ENCODE peak calls at places on chromosomes 11 and 22, in five cellular contexts. G is brain microvascular endothelial cell, Y is kidney epithelial cell, J is cardiac muscle cell, R is GM12865. U is an unnamed sample.

GRCh38 chr22:37998543-37998942 is 14.2 kb upstream of the SOX10 start:
- DNase-seq in G (no peak), Y (no peak), J (peak; percentile 30), R (no peak), U (no peak)

GRCh38 chr22:37260939-37261338 is 16.9 kb upstream of the RAC2 start:
- DNase-seq in G (peak; percentile 37), Y (no peak), J (peak; percentile 79), R (peak; percentile 74), U (no peak)

GRCh38 chr11:67524480-67524808 is 1.2 kb upstream of the CABP2 start:
- DNase-seq in G (no peak), Y (no peak), J (no peak), R (no peak), U (no peak)

GRCh38 chr11:70411713-70412452 is 13.6 kb downstream of the CTTN start:
- DNase-seq in G (no peak), Y (no peak), J (no peak), R (no peak), U (no peak)

GRCh38 chr11:17762309-17762974 is 27.9 kb downstream of the KCNC1 start:
- DNase-seq in G (no peak), Y (no peak), J (no peak), R (peak; percentile 55), U (no peak)

GRCh38 chr22:17891427-17892167 is 117.3 kb upstream of the BID start:
- DNase-seq in G (no peak), Y (no peak), J (peak; percentile 67), R (peak; percentile 26), U (no peak)

GRCh38 chr11:27699242-27699925 is 871 bp downstream of the BDNF start:
- DNase-seq in G (no peak), Y (no peak), J (peak; percentile 47), R (no peak), U (no peak)

GRCh38 chr22:19514831-19515565 is 9.2 kb downstream of the CLDN5 start:
- DNase-seq in G (peak; percentile 46), Y (no peak), J (no peak), R (no peak), U (no peak)

GRCh38 chr11:109644158-109644557 is 222.2 kb downstream of the C11orf87 start:
- DNase-seq in G (no peak), Y (no peak), J (peak; percentile 83), R (no peak), U (peak; percentile 27)

GRCh38 chr22:17969732-17970131 is 54.6 kb downstream of the MICAL3 start:
- DNase-seq in G (peak; percentile 98), Y (no peak), J (peak; percentile 48), R (no peak), U (peak; percentile 86)

GRCh38 chr22:43826142-43827093 is 14.3 kb upstream of the EFCAB6 start:
- DNase-seq in G (peak; percentile 63), Y (peak; percentile 44), J (no peak), R (peak; percentile 20), U (peak; percentile 67)

GRCh38 chr22:38467904-38468760 is at the start of gene KDELR3:
- DNase-seq in G (peak; percentile 40), Y (no peak), J (peak; percentile 61), R (peak; percentile 53), U (no peak)

GRCh38 chr11:17479284-17480214 is 2.9 kb upstream of the ABCC8 start:
- DNase-seq in G (no peak), Y (no peak), J (peak; percentile 76), R (no peak), U (no peak)

GRCh38 chr22:31135706-31136105 is 4.6 kb downstream of the PLA2G3 start:
- DNase-seq in G (no peak), Y (no peak), J (no peak), R (no peak), U (no peak)

GRCh38 chr11:40722179-40722795 is 737.2 kb downstream of the LRRC4C start:
- DNase-seq in G (no peak), Y (peak; percentile 1), J (peak; percentile 33), R (peak; percentile 44), U (no peak)

GRCh38 chr11:68051191-68052136 is 12.6 kb downstream of the TCIRG1 start:
- DNase-seq in G (no peak), Y (no peak), J (no peak), R (no peak), U (no peak)

GRCh38 chr11:58968251-58968711 is 29.0 kb downstream of the GLYATL1 start:
- DNase-seq in G (no peak), Y (no peak), J (no peak), R (no peak), U (no peak)

GRCh38 chr22:26658671-26659478 is 1.5 kb downstream of the MIAT start:
- DNase-seq in G (peak; percentile 94), Y (peak; percentile 93), J (no peak), R (peak; percentile 85), U (peak; percentile 64)

GRCh38 chr11:12696911-12697581 is 22.8 kb downstream of the TEAD1 start:
- DNase-seq in G (no peak), Y (no peak), J (no peak), R (no peak), U (no peak)

GRCh38 chr22:46084943-46085830 is 65.1 kb upstream of the PPARA start:
- DNase-seq in G (no peak), Y (no peak), J (no peak), R (no peak), U (peak; percentile 67)

GRCh38 chr11:28836285-28837081 is 728.3 kb downstream of the METTL15 start:
- DNase-seq in G (peak; percentile 97), Y (peak; percentile 85), J (peak; percentile 3), R (no peak), U (peak; percentile 92)

GRCh38 chr22:22245935-22246525 is 1.4 kb downstream of the VPREB1 start:
- DNase-seq in G (no peak), Y (no peak), J (no peak), R (no peak), U (no peak)

GRCh38 chr11:112113539-112114457 is 27.1 kb downstream of the SDHD start:
- DNase-seq in G (peak; percentile 31), Y (peak; percentile 21), J (peak; percentile 76), R (peak; percentile 51), U (peak; percentile 23)

GRCh38 chr22:31162015-31162765 is 2.2 kb downstream of the RNF185 start:
- DNase-seq in G (no peak), Y (no peak), J (no peak), R (no peak), U (no peak)

GRCh38 chr11:13595166-13595565 is 73.3 kb upstream of the FAR1 start:
- DNase-seq in G (peak; percentile 36), Y (no peak), J (no peak), R (no peak), U (no peak)

GRCh38 chr11:122044086-122044485 is 71.9 kb downstream of the BLID start:
- DNase-seq in G (no peak), Y (no peak), J (no peak), R (no peak), U (no peak)

GRCh38 chr11:118528511-118528910 is 1.2 kb downstream of the TTC36 start:
- DNase-seq in G (no peak), Y (no peak), J (no peak), R (no peak), U (no peak)

GRCh38 chr11:118530683-118531596 is at the start of gene TMEM25:
- DNase-seq in G (peak; percentile 40), Y (no peak), J (peak; percentile 82), R (peak; percentile 58), U (no peak)

GRCh38 chr11:118531597-118532084 is 649 bp downstream of the TMEM25 start:
- DNase-seq in G (no peak), Y (no peak), J (no peak), R (no peak), U (no peak)

GRCh38 chr11:118529584-118530175 is 1.3 kb upstream of the TMEM25 start:
- DNase-seq in G (no peak), Y (no peak), J (no peak), R (no peak), U (no peak)

GRCh38 chr11:118530180-118530682 is 761 bp upstream of the TMEM25 start:
- DNase-seq in G (no peak), Y (no peak), J (no peak), R (no peak), U (no peak)
- H3K4me3 ChIP-seq in G (peak overlapping the region; percentile 64), Y (peak overlapping the region; percentile 75), J (peak overlapping the region; percentile 97), R (peak overlapping the region; percentile 75), U (peak overlapping the region; percentile 80)

GRCh38 chr11:128506999-128507591 is 80.3 kb downstream of the ETS1 start:
- DNase-seq in G (peak; percentile 93), Y (no peak), J (no peak), R (no peak), U (peak; percentile 81)

GRCh38 chr11:128507936-128508335 is 79.4 kb downstream of the ETS1 start:
- DNase-seq in G (no peak), Y (no peak), J (no peak), R (no peak), U (no peak)

GRCh38 chr11:128504489-128504888 is 82.9 kb downstream of the ETS1 start:
- DNase-seq in G (no peak), Y (no peak), J (no peak), R (no peak), U (no peak)

GRCh38 chr11:128505449-128506058 is 81.8 kb downstream of the ETS1 start:
- DNase-seq in G (no peak), Y (no peak), J (no peak), R (no peak), U (no peak)

DNA sequence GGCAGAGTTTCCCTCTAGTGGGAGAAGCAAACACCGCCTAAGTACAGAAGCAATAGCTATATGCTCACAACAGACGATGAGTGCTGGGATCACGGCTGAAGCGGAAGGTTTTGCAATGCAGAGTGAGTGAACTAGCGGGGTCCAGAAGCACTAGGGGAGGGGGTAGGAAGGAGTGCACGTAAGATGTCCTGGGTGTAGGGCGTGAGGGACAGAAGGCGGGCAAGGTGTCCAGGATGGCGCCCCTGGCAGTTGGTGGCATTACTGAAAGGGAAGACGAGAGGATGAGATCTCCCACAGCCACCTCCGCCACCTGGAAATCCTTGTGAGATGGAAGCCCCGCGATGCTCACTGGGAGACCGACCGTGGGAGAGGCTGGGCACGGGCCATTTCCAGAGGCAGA is 81.0 kb downstream of the ETS1 start:
- DNase-seq in G (no peak), Y (no peak), J (no peak), R (no peak), U (no peak)
- TF ChIP-seq CTCF in G (peak; percentile 39), Y (no peak), J (no peak), R (no peak), U (peak; percentile 8)

GRCh38 chr22:49550766-49551362 is 276.8 kb downstream of the BRD1 start:
- DNase-seq in G (no peak), Y (no peak), J (no peak), R (no peak), U (no peak)
- H3K4me3 ChIP-seq in G (no peak overlapping the region), Y (no peak overlapping the region), J (no peak overlapping the region), R (no peak overlapping the region), U (no peak overlapping the region)

GRCh38 chr11:120482149-120482548 is 29.4 kb upstream of the GRIK4 start:
- DNase-seq in G (peak; percentile 22), Y (no peak), J (no peak), R (no peak), U (no peak)
- TF ChIP-seq CTCF in G (no peak), Y (no peak), J (no peak), R (no peak), U (no peak)